ENCODE peak calls at places on chromosome 11, in ten cellular contexts. X is body of pancreas; O is M059J; M is amygdala; B is BJ; G is colonic mucosa; L is non-pigmented ciliary epithelial cell; P is stimulated activated naive CD8-positive, alpha-beta T cell treated with anti-CD3 and anti-CD28 coated beads, Interleukin-15, Interleukin-2, amounts not matched to agents 100 U/mL and 50 U/mL, for 24 hours; V is activated T-cell treated with anti-CD3 and anti-CD28 coated beads for 1 hour; F is HTR-8/SVneo. H is an unnamed sample.

GRCh38 chr11:2156416-2157182 is 4.4 kb downstream of the INS start:
- DNase-seq in X (peak), O (peak), G (peak), M (peak), P (peak), V (peak), F (peak), B (no peak), L (no peak), H (peak)

GRCh38 chr11:21180194-21180593 is 510.8 kb downstream of the NELL1 start:
- DNase-seq in B (no peak), M (no peak), G (no peak), L (no peak), P (no peak), X (no peak), O (no peak), F (no peak), V (no peak), H (no peak)

GRCh38 chr11:88656315-88656714 is 318.8 kb upstream of the CTSC start:
- DNase-seq in F (no peak), B (no peak), P (no peak), V (no peak), M (no peak), G (no peak), X (no peak), O (no peak), L (no peak), H (no peak)

GRCh38 chr11:118933486-118933885 is 7.8 kb upstream of the BCL9L start:
- DNase-seq in L (no peak), M (no peak), X (peak), G (no peak), B (no peak), F (no peak), V (no peak), O (peak), P (no peak), H (no peak)

GRCh38 chr11:121535122-121535796 is 82.5 kb upstream of the SORL1-AS1 start:
- DNase-seq in G (no peak), V (no peak), B (no peak), F (no peak), P (no peak), X (no peak), L (no peak), M (no peak), O (peak), H (no peak)

GRCh38 chr11:65435330-65435931 is 12.8 kb downstream of the NEAT1 start:
- DNase-seq in F (no peak), M (no peak), O (peak), X (peak), L (no peak), P (peak), B (no peak), V (no peak), G (no peak), H (no peak)

GRCh38 chr11:99370557-99371200 is 349.9 kb downstream of the CNTN5 start:
- DNase-seq in L (peak), O (peak), V (no peak), G (no peak), P (no peak), X (peak), F (peak), B (no peak), M (no peak), H (no peak)

GRCh38 chr11:22922672-22923071 is 62.4 kb upstream of the CCDC179 start:
- DNase-seq in G (no peak), V (no peak), X (no peak), P (no peak), L (no peak), B (no peak), M (no peak), O (no peak), F (no peak), H (no peak)

GRCh38 chr11:44456544-44457270 is 108.8 kb upstream of the CD82 start:
- DNase-seq in B (no peak), M (no peak), F (no peak), G (no peak), P (no peak), O (no peak), V (no peak), L (no peak), X (no peak), H (no peak)

GRCh38 chr11:119416606-119417580 is 6.1 kb downstream of the THY1 start:
- DNase-seq in V (no peak), L (no peak), G (no peak), M (peak), O (peak), X (no peak), P (no peak), B (no peak), F (peak), H (no peak)

GRCh38 chr11:93031386-93031785 is 61.9 kb downstream of the MTNR1B start:
- DNase-seq in M (no peak), O (peak), F (no peak), P (no peak), B (no peak), V (no peak), X (no peak), L (peak), G (no peak), H (no peak)

GRCh38 chr11:123187221-123187620 is 7.8 kb downstream of the CLMP start:
- DNase-seq in X (no peak), G (no peak), B (no peak), L (no peak), F (no peak), M (no peak), P (no peak), V (no peak), O (no peak), H (no peak)

GRCh38 chr11:90222152-90222458 is 744 bp downstream of the CHORDC1 start:
- DNase-seq in B (no peak), X (no peak), M (no peak), P (no peak), F (no peak), O (no peak), G (no peak), V (no peak), L (no peak), H (no peak)

GRCh38 chr11:118634435-118635236 is 27.2 kb downstream of the PHLDB1 start:
- DNase-seq in O (no peak), B (no peak), F (no peak), V (no peak), X (peak), P (no peak), M (peak), G (peak), L (no peak), H (no peak)

GRCh38 chr11:9302448-9302847 is 11.9 kb downstream of the TMEM41B start:
- DNase-seq in M (no peak), X (no peak), O (no peak), V (no peak), B (no peak), P (no peak), L (peak), G (no peak), F (no peak), H (no peak)

GRCh38 chr11:121248496-121248895 is 44.1 kb upstream of the SC5D start:
- DNase-seq in L (no peak), G (no peak), B (no peak), V (no peak), F (no peak), P (no peak), M (no peak), O (peak), X (no peak), H (no peak)

GRCh38 chr11:43789700-43790443 is 90.8 kb upstream of the ALKBH3 start:
- DNase-seq in F (peak), L (peak), V (no peak), P (no peak), O (peak), M (no peak), X (no peak), B (peak), G (no peak), H (no peak)

GRCh38 chr11:9660886-9661285 is 3.0 kb upstream of the SWAP70 start:
- DNase-seq in F (no peak), O (peak), B (no peak), M (no peak), P (no peak), V (no peak), G (no peak), X (no peak), L (no peak), H (no peak)

GRCh38 chr11:88281317-88281712 is 56.2 kb downstream of the CTSC start:
- DNase-seq in G (no peak), X (no peak), V (no peak), O (peak), F (no peak), M (no peak), P (no peak), B (no peak), L (no peak), H (no peak)

GRCh38 chr11:43574949-43575915 is 105.3 kb upstream of the HSD17B12 start:
- DNase-seq in V (no peak), P (no peak), B (no peak), L (peak), G (no peak), O (peak), X (no peak), F (no peak), M (peak), H (no peak)

GRCh38 chr11:81874627-81875026 is 859.0 kb downstream of the FAM181B start:
- DNase-seq in P (no peak), F (no peak), M (no peak), G (no peak), B (no peak), X (no peak), V (no peak), L (no peak), O (no peak), H (no peak)